ENCODE peak calls at places on chromosome 13, in six cellular contexts. One of them, this sample, is unnamed.

GRCh38 chr13:107765724-107766436 is 449.5 kb downstream of the LIG4 start:
- DNase-seq in stimulated activated CD4-positive, alpha-beta T cell treated with anti-CD3 and anti-CD28 coated beads, Interleukin-2, amount 100 ng/mL, for 48 hours: no peak
- DNase-seq in hypothalamus: no peak
- DNase-seq in left ventricle myocardium inferior: no peak
- DNase-seq in AG09309: no peak
- DNase-seq in T-helper 1 cell: no peak
- DNase-seq in this sample: no peak

GRCh38 chr13:93625536-93625935 is 398.9 kb downstream of the GPC6 start:
- DNase-seq in AG09309: no peak
- DNase-seq in hypothalamus: no peak
- DNase-seq in stimulated activated CD4-positive, alpha-beta T cell treated with anti-CD3 and anti-CD28 coated beads, Interleukin-2, amount 100 ng/mL, for 48 hours: no peak
- DNase-seq in T-helper 1 cell: no peak
- DNase-seq in left ventricle myocardium inferior: no peak
- DNase-seq in this sample: no peak

GRCh38 chr13:66532146-66532545 is 698.0 kb downstream of the PCDH9 start:
- DNase-seq in hypothalamus: no peak
- DNase-seq in AG09309: no peak
- DNase-seq in T-helper 1 cell: no peak
- DNase-seq in left ventricle myocardium inferior: no peak
- DNase-seq in stimulated activated CD4-positive, alpha-beta T cell treated with anti-CD3 and anti-CD28 coated beads, Interleukin-2, amount 100 ng/mL, for 48 hours: no peak
- DNase-seq in this sample: no peak

GRCh38 chr13:77981191-77981925 is 62.7 kb upstream of the EDNRB start:
- DNase-seq in left ventricle myocardium inferior: no peak
- DNase-seq in stimulated activated CD4-positive, alpha-beta T cell treated with anti-CD3 and anti-CD28 coated beads, Interleukin-2, amount 100 ng/mL, for 48 hours: no peak
- DNase-seq in AG09309: no peak
- DNase-seq in T-helper 1 cell: no peak
- DNase-seq in hypothalamus: no peak
- DNase-seq in this sample: no peak

GRCh38 chr13:27338816-27339215 is 68.2 kb downstream of the RASL11A start:
- DNase-seq in T-helper 1 cell: no peak
- DNase-seq in stimulated activated CD4-positive, alpha-beta T cell treated with anti-CD3 and anti-CD28 coated beads, Interleukin-2, amount 100 ng/mL, for 48 hours: no peak
- DNase-seq in hypothalamus: no peak
- DNase-seq in AG09309: no peak
- DNase-seq in left ventricle myocardium inferior: no peak
- DNase-seq in this sample: no peak

GRCh38 chr13:77300176-77301141 is 26.4 kb downstream of the MYCBP2 start:
- DNase-seq in T-helper 1 cell: no peak
- DNase-seq in hypothalamus: no peak
- DNase-seq in left ventricle myocardium inferior: no peak
- DNase-seq in AG09309: peak
- DNase-seq in stimulated activated CD4-positive, alpha-beta T cell treated with anti-CD3 and anti-CD28 coated beads, Interleukin-2, amount 100 ng/mL, for 48 hours: no peak
- DNase-seq in this sample: no peak

GRCh38 chr13:40814803-40815202 is 25.4 kb downstream of the SLC25A15 start:
- DNase-seq in T-helper 1 cell: no peak
- DNase-seq in hypothalamus: no peak
- DNase-seq in AG09309: no peak
- DNase-seq in stimulated activated CD4-positive, alpha-beta T cell treated with anti-CD3 and anti-CD28 coated beads, Interleukin-2, amount 100 ng/mL, for 48 hours: no peak
- DNase-seq in left ventricle myocardium inferior: no peak
- DNase-seq in this sample: no peak

GRCh38 chr13:30690282-30691188 is 44.8 kb upstream of the ALOX5AP start:
- DNase-seq in T-helper 1 cell: no peak
- DNase-seq in stimulated activated CD4-positive, alpha-beta T cell treated with anti-CD3 and anti-CD28 coated beads, Interleukin-2, amount 100 ng/mL, for 48 hours: no peak
- DNase-seq in left ventricle myocardium inferior: peak
- DNase-seq in hypothalamus: no peak
- DNase-seq in AG09309: peak
- DNase-seq in this sample: no peak

GRCh38 chr13:105491345-105491744 is 1044.1 kb downstream of the EFNB2 start:
- DNase-seq in stimulated activated CD4-positive, alpha-beta T cell treated with anti-CD3 and anti-CD28 coated beads, Interleukin-2, amount 100 ng/mL, for 48 hours: no peak
- DNase-seq in left ventricle myocardium inferior: no peak
- DNase-seq in hypothalamus: no peak
- DNase-seq in AG09309: no peak
- DNase-seq in T-helper 1 cell: no peak
- DNase-seq in this sample: no peak

GRCh38 chr13:44352202-44352601 is 21.4 kb upstream of the SERP2 start:
- DNase-seq in AG09309: no peak
- DNase-seq in hypothalamus: no peak
- DNase-seq in stimulated activated CD4-positive, alpha-beta T cell treated with anti-CD3 and anti-CD28 coated beads, Interleukin-2, amount 100 ng/mL, for 48 hours: no peak
- DNase-seq in T-helper 1 cell: no peak
- DNase-seq in left ventricle myocardium inferior: no peak
- DNase-seq in this sample: no peak

GRCh38 chr13:31050486-31051400 is 111.0 kb downstream of the HSPH1 start:
- DNase-seq in left ventricle myocardium inferior: no peak
- DNase-seq in hypothalamus: no peak
- DNase-seq in T-helper 1 cell: no peak
- DNase-seq in stimulated activated CD4-positive, alpha-beta T cell treated with anti-CD3 and anti-CD28 coated beads, Interleukin-2, amount 100 ng/mL, for 48 hours: no peak
- DNase-seq in AG09309: no peak
- DNase-seq in this sample: no peak

GRCh38 chr13:101452519-101453485 is at the start of gene ITGBL1:
- DNase-seq in stimulated activated CD4-positive, alpha-beta T cell treated with anti-CD3 and anti-CD28 coated beads, Interleukin-2, amount 100 ng/mL, for 48 hours: no peak
- DNase-seq in hypothalamus: no peak
- DNase-seq in T-helper 1 cell: no peak
- DNase-seq in left ventricle myocardium inferior: peak
- DNase-seq in AG09309: no peak
- DNase-seq in this sample: no peak

This sample was measured in T-helper 22 cell.